ENCODE peak calls at places on chromosomes 3 and 15, in four cellular contexts. One of them, this sample, is unnamed.

GRCh38 chr3:57805674-57806073 is 49.6 kb downstream of the SLMAP start:
- DNase-seq in fibroblast of lung: peak; percentile 86
- DNase-seq in H1: peak; percentile 27
- DNase-seq in GM23248: peak; percentile 88
- DNase-seq in this sample: no peak

GRCh38 chr15:72339777-72340177 is 19.8 kb upstream of the CELF6 start:
- DNase-seq in GM23248: peak; percentile 93
- DNase-seq in H1: no peak
- DNase-seq in fibroblast of lung: peak; percentile 86
- DNase-seq in this sample: no peak

GRCh38 chr15:52652984-52653383 is 26.2 kb downstream of the ATOSA start:
- DNase-seq in H1: no peak
- DNase-seq in fibroblast of lung: peak; percentile 91
- DNase-seq in GM23248: peak; percentile 55
- DNase-seq in this sample: no peak

GRCh38 chr15:66855039-66855438 is 153.0 kb downstream of the SMAD6 start:
- DNase-seq in GM23248: peak; percentile 40
- DNase-seq in fibroblast of lung: no peak
- DNase-seq in H1: no peak
- DNase-seq in this sample: no peak

GRCh38 chr3:98903705-98904481 is 2.4 kb upstream of the DCBLD2 start:
- DNase-seq in GM23248: no peak
- DNase-seq in H1: no peak
- DNase-seq in fibroblast of lung: no peak
- DNase-seq in this sample: no peak

GRCh38 chr3:5192568-5193319 is 5.2 kb downstream of the EDEM1 start:
- DNase-seq in GM23248: no peak
- DNase-seq in fibroblast of lung: no peak
- DNase-seq in H1: no peak
- DNase-seq in this sample: no peak

GRCh38 chr3:128949158-128949557 is 44.7 kb downstream of the CFAP92 start:
- DNase-seq in H1: no peak
- DNase-seq in fibroblast of lung: no peak
- DNase-seq in GM23248: no peak
- DNase-seq in this sample: no peak

GRCh38 chr3:62863648-62864047 is 11.6 kb downstream of the CADPS start:
- DNase-seq in fibroblast of lung: no peak
- DNase-seq in H1: no peak
- DNase-seq in GM23248: no peak
- DNase-seq in this sample: peak; percentile 49

GRCh38 chr3:172034786-172035685 is 4.3 kb upstream of the FNDC3B start:
- DNase-seq in GM23248: peak; percentile 54
- DNase-seq in H1: no peak
- DNase-seq in fibroblast of lung: no peak
- DNase-seq in this sample: peak; percentile 53

GRCh38 chr3:16741103-16741758 is 136.0 kb upstream of the DAZL start:
- DNase-seq in GM23248: peak; percentile 92
- DNase-seq in H1: no peak
- DNase-seq in fibroblast of lung: peak; percentile 96
- DNase-seq in this sample: no peak

GRCh38 chr15:74383695-74384565 is 16.5 kb upstream of the CYP11A1 start:
- DNase-seq in H1: no peak
- DNase-seq in fibroblast of lung: peak; percentile 81
- DNase-seq in GM23248: peak; percentile 61
- DNase-seq in this sample: peak; percentile 86

GRCh38 chr3:48641396-48641795 is 6.1 kb upstream of the SLC26A6 start:
- DNase-seq in GM23248: no peak
- DNase-seq in H1: no peak
- DNase-seq in fibroblast of lung: no peak
- DNase-seq in this sample: no peak
- H3K79me2 ChIP-seq in GM23248: peaks cover 3% of the 10 kb centered on the region
- H3K79me2 ChIP-seq in H1: no peaks in the 10 kb centered on the region
- H3K79me2 ChIP-seq in fibroblast of lung: no peaks in the 10 kb centered on the region
- H3K79me2 ChIP-seq in this sample: no peaks in the 10 kb centered on the region

GRCh38 chr3:119221779-119222320 is 18.8 kb downstream of the B4GALT4 start:
- DNase-seq in fibroblast of lung: no peak
- DNase-seq in H1: no peak
- DNase-seq in GM23248: peak; percentile 84
- DNase-seq in this sample: no peak

GRCh38 chr3:119222400-119222799 is 18.3 kb downstream of the B4GALT4 start:
- DNase-seq in GM23248: no peak
- DNase-seq in fibroblast of lung: no peak
- DNase-seq in H1: no peak
- DNase-seq in this sample: no peak

GRCh38 chr3:119220198-119220597 is 20.5 kb downstream of the B4GALT4 start:
- DNase-seq in GM23248: no peak
- DNase-seq in fibroblast of lung: no peak
- DNase-seq in H1: no peak
- DNase-seq in this sample: no peak

GRCh38 chr3:119220970-119221667 is 19.6 kb downstream of the B4GALT4 start:
- DNase-seq in H1: no peak
- DNase-seq in GM23248: no peak
- DNase-seq in fibroblast of lung: no peak
- DNase-seq in this sample: no peak

DNA sequence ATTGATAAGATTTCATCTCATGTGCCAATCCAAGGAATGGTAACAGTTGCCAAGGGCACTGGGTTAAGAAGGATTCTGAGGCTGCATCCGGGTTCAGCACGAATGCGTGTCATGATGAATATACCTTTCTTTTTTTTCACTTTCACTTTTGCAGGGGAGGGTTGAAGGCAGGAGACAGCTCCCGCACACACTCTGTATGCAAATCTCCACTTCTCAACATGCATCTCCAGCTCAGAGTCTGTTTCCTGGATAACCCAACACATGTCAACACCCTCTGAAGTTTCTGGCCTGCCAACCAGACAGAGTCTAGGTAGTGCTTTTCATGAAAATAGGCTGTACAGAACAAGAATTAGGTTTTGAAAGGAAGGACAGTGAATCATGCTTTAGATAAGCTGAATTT is 21.6 kb downstream of the B4GALT4 start:
- DNase-seq in H1: no peak
- DNase-seq in GM23248: no peak
- DNase-seq in fibroblast of lung: no peak
- DNase-seq in this sample: no peak
- H3K4me3 ChIP-seq in H1: no peak overlapping the region
- H3K4me3 ChIP-seq in GM23248: no peak overlapping the region
- H3K4me3 ChIP-seq in fibroblast of lung: no peak overlapping the region
- H3K4me3 ChIP-seq in this sample: no peak overlapping the region

GRCh38 chr15:58777107-58777506 is 6.0 kb downstream of the MINDY2 start:
- DNase-seq in H1: no peak
- DNase-seq in fibroblast of lung: no peak
- DNase-seq in GM23248: no peak
- DNase-seq in this sample: no peak

GRCh38 chr15:58773024-58773423 is 1.9 kb downstream of the MINDY2 start:
- DNase-seq in H1: no peak
- DNase-seq in GM23248: peak; percentile 35
- DNase-seq in fibroblast of lung: no peak
- DNase-seq in this sample: no peak

GRCh38 chr15:58779554-58779953 is 8.5 kb downstream of the MINDY2 start:
- DNase-seq in H1: no peak
- DNase-seq in GM23248: no peak
- DNase-seq in fibroblast of lung: no peak
- DNase-seq in this sample: no peak

GRCh38 chr15:58771621-58772235 is 626 bp downstream of the MINDY2 start:
- DNase-seq in fibroblast of lung: no peak
- DNase-seq in GM23248: peak; percentile 58
- DNase-seq in H1: no peak
- DNase-seq in this sample: peak; percentile 51

GRCh38 chr15:58775402-58775801 is 4.3 kb downstream of the MINDY2 start:
- DNase-seq in GM23248: no peak
- DNase-seq in H1: no peak
- DNase-seq in fibroblast of lung: no peak
- DNase-seq in this sample: no peak
- H3K79me2 ChIP-seq in GM23248: peaks cover 89% of the 10 kb centered on the region
- H3K79me2 ChIP-seq in H1: no peaks in the 10 kb centered on the region
- H3K79me2 ChIP-seq in fibroblast of lung: peaks cover 50% of the 10 kb centered on the region
- H3K79me2 ChIP-seq in this sample: peaks cover 74% of the 10 kb centered on the region

GRCh38 chr3:33848624-33849347 is 50.4 kb downstream of the PDCD6IP start:
- DNase-seq in fibroblast of lung: no peak
- DNase-seq in GM23248: no peak
- DNase-seq in H1: no peak
- DNase-seq in this sample: no peak
- H3K4me3 ChIP-seq in fibroblast of lung: no peak overlapping the region
- H3K4me3 ChIP-seq in GM23248: no peak overlapping the region
- H3K4me3 ChIP-seq in H1: no peak overlapping the region
- H3K4me3 ChIP-seq in this sample: no peak overlapping the region

GRCh38 chr3:42595682-42596081 is 4.8 kb upstream of the NKTR start:
- DNase-seq in H1: no peak
- DNase-seq in fibroblast of lung: no peak
- DNase-seq in GM23248: no peak
- DNase-seq in this sample: no peak
- H3K79me2 ChIP-seq in H1: peaks cover 4% of the 10 kb centered on the region
- H3K79me2 ChIP-seq in fibroblast of lung: peaks cover 8% of the 10 kb centered on the region
- H3K79me2 ChIP-seq in GM23248: peaks cover 81% of the 10 kb centered on the region
- H3K79me2 ChIP-seq in this sample: peaks cover 45% of the 10 kb centered on the region

DNA sequence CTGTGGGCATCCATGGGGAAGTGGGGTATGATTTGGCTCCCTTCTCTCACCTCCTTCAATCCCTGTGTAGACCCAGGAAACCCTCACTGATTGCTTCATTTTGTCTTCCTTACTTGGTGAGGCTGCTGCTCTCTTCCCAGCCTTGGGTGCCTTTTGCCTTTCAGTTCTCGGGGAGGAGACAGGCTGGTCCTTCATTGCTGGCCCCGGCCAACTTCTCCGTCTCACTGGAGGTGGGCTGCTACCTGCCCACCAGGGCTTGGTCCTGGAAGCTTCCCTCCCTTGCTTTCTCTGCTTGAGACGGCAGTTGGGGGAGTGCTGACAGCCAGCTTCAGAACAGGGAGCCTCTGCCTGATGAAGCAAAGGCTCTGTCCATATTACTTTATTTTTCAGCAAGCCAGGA is 4.7 kb downstream of the FOXL2 start:
- DNase-seq in H1: no peak
- DNase-seq in fibroblast of lung: no peak
- DNase-seq in GM23248: no peak
- DNase-seq in this sample: no peak
- H3K4me3 ChIP-seq in H1: no peak overlapping the region
- H3K4me3 ChIP-seq in fibroblast of lung: no peak overlapping the region
- H3K4me3 ChIP-seq in GM23248: no peak overlapping the region
- H3K4me3 ChIP-seq in this sample: no peak overlapping the region

GRCh38 chr3:195267096-195267495 is 3.9 kb downstream of the XXYLT1 start:
- DNase-seq in fibroblast of lung: no peak
- DNase-seq in GM23248: no peak
- DNase-seq in H1: no peak
- DNase-seq in this sample: no peak
- H3K79me2 ChIP-seq in fibroblast of lung: peaks cover 12% of the 10 kb centered on the region
- H3K79me2 ChIP-seq in GM23248: peaks cover 53% of the 10 kb centered on the region
- H3K79me2 ChIP-seq in H1: peaks cover 16% of the 10 kb centered on the region
- H3K79me2 ChIP-seq in this sample: peaks cover 19% of the 10 kb centered on the region